ENCODE peak calls at places on chromosomes 12 and 14, in four cellular contexts. One of them, this sample, is unnamed.

GRCh38 chr12:112564160-112564559 is 145.4 kb downstream of the PTPN11 start:
- DNase-seq in HTR-8/SVneo: no peak
- DNase-seq in nucleus accumbens: no peak
- DNase-seq in HT1080: no peak
- DNase-seq in this sample: no peak

GRCh38 chr12:59874781-59875180 is 279.0 kb downstream of the SLC16A7 start:
- DNase-seq in HTR-8/SVneo: no peak
- DNase-seq in nucleus accumbens: no peak
- DNase-seq in HT1080: no peak
- DNase-seq in this sample: no peak

GRCh38 chr12:108310489-108310888 is 28.6 kb downstream of the CMKLR1 start:
- DNase-seq in HTR-8/SVneo: no peak
- DNase-seq in nucleus accumbens: no peak
- DNase-seq in HT1080: no peak
- DNase-seq in this sample: no peak

GRCh38 chr12:27525373-27525772 is 1.4 kb downstream of the PPFIBP1 start:
- DNase-seq in HTR-8/SVneo: peak
- DNase-seq in nucleus accumbens: no peak
- DNase-seq in HT1080: peak
- DNase-seq in this sample: peak

GRCh38 chr12:115129727-115130126 is 445.8 kb upstream of the TBX3 start:
- DNase-seq in HTR-8/SVneo: no peak
- DNase-seq in nucleus accumbens: no peak
- DNase-seq in HT1080: no peak
- DNase-seq in this sample: no peak

GRCh38 chr14:94770251-94770749 is 387 bp upstream of the GSC start:
- DNase-seq in HTR-8/SVneo: no peak
- DNase-seq in nucleus accumbens: no peak
- DNase-seq in HT1080: no peak
- DNase-seq in this sample: no peak

GRCh38 chr14:92596328-92596943 is 82.9 kb downstream of the RIN3 start:
- DNase-seq in HTR-8/SVneo: no peak
- DNase-seq in nucleus accumbens: no peak
- DNase-seq in HT1080: no peak
- DNase-seq in this sample: no peak

GRCh38 chr12:67241482-67241881 is 27.7 kb upstream of the CAND1 start:
- DNase-seq in HTR-8/SVneo: no peak
- DNase-seq in nucleus accumbens: no peak
- DNase-seq in HT1080: no peak
- DNase-seq in this sample: peak

GRCh38 chr12:2265461-2266167 is 212.8 kb downstream of the CACNA1C start:
- DNase-seq in HTR-8/SVneo: no peak
- DNase-seq in nucleus accumbens: no peak
- DNase-seq in HT1080: no peak
- DNase-seq in this sample: no peak

GRCh38 chr12:104494816-104495158 is 38.0 kb downstream of the CHST11 start:
- DNase-seq in HTR-8/SVneo: no peak
- DNase-seq in nucleus accumbens: no peak
- DNase-seq in HT1080: no peak
- DNase-seq in this sample: no peak

GRCh38 chr14:77120771-77121743 is 20.5 kb downstream of the ZDHHC22 start:
- DNase-seq in HTR-8/SVneo: no peak
- DNase-seq in nucleus accumbens: no peak
- DNase-seq in HT1080: no peak
- DNase-seq in this sample: no peak

GRCh38 chr14:60515244-60515695 is 6.3 kb downstream of the SIX6 start:
- DNase-seq in HTR-8/SVneo: no peak
- DNase-seq in nucleus accumbens: no peak
- DNase-seq in HT1080: no peak
- DNase-seq in this sample: no peak

GRCh38 chr14:77065851-77066554 is 32.1 kb upstream of the CIPC start:
- DNase-seq in HTR-8/SVneo: no peak
- DNase-seq in nucleus accumbens: no peak
- DNase-seq in HT1080: no peak
- DNase-seq in this sample: no peak

GRCh38 chr12:38911611-38912010 is 6.2 kb upstream of the CPNE8 start:
- DNase-seq in HTR-8/SVneo: no peak
- DNase-seq in nucleus accumbens: no peak
- DNase-seq in HT1080: no peak
- DNase-seq in this sample: no peak

GRCh38 chr14:101849125-101849524 is 87.6 kb downstream of the PPP2R5C start:
- DNase-seq in HTR-8/SVneo: no peak
- DNase-seq in nucleus accumbens: no peak
- DNase-seq in HT1080: no peak
- DNase-seq in this sample: no peak

GRCh38 chr12:117143008-117143532 is 43.9 kb upstream of the TESC start:
- DNase-seq in HTR-8/SVneo: peak
- DNase-seq in nucleus accumbens: no peak
- DNase-seq in HT1080: no peak
- DNase-seq in this sample: no peak